ENCODE peak calls at places on chromosomes 5 and 9, in ten cellular contexts. Z is ovary, Y is osteoblast, F is lung, J is esophagus squamous epithelium, M is left ventricle myocardium inferior, A is transverse colon, O is BE2C, G is sigmoid colon, U is neural progenitor cell. T is an unnamed sample.
A peak's percentile ranks its signal among the peaks of the same experiment; 100 is the strongest.

GRCh38 chr5:98414938-98415337 is 358.5 kb upstream of the RGMB start:
- DNase-seq in Z (no peak), Y (peak; percentile 79), F (no peak), J (no peak), M (no peak), A (no peak), O (no peak), G (no peak), U (no peak), T (no peak)

GRCh38 chr5:83714780-83715179 is 5.9 kb downstream of the HAPLN1 start:
- DNase-seq in Z (no peak), Y (no peak), F (no peak), J (no peak), M (no peak), A (no peak), O (no peak), G (no peak), U (no peak), T (no peak)

GRCh38 chr5:159163027-159163699 is 46.2 kb downstream of the RNF145 start:
- DNase-seq in Z (no peak), Y (peak; percentile 61), F (no peak), J (no peak), M (no peak), A (no peak), O (no peak), G (no peak), U (no peak), T (no peak)

GRCh38 chr9:23771746-23772145 is 54.3 kb downstream of the ELAVL2 start:
- DNase-seq in Z (no peak), Y (no peak), F (no peak), J (no peak), M (no peak), A (no peak), O (no peak), G (no peak), U (no peak), T (no peak)

GRCh38 chr5:39440964-39441363 is 16.2 kb upstream of the DAB2 start:
- DNase-seq in Z (no peak), Y (no peak), F (no peak), J (no peak), M (no peak), A (no peak), O (no peak), G (no peak), U (no peak), T (no peak)

GRCh38 chr5:79109527-79110492 is 1.8 kb upstream of the BHMT start:
- DNase-seq in Z (no peak), Y (no peak), F (no peak), J (no peak), M (peak; percentile 23), A (no peak), O (no peak), G (no peak), U (peak; percentile 55), T (no peak)

GRCh38 chr5:66242050-66242449 is 98.0 kb downstream of the SREK1 start:
- DNase-seq in Z (no peak), Y (peak; percentile 23), F (no peak), J (no peak), M (no peak), A (no peak), O (no peak), G (no peak), U (no peak), T (no peak)

GRCh38 chr5:44774279-44774880 is 34.4 kb upstream of the MRPS30 start:
- DNase-seq in Z (no peak), Y (peak; percentile 64), F (no peak), J (no peak), M (no peak), A (no peak), O (no peak), G (no peak), U (peak; percentile 59), T (no peak)

GRCh38 chr9:91182429-91182828 is 179.3 kb downstream of the AUH start:
- DNase-seq in Z (no peak), Y (no peak), F (peak; percentile 40), J (no peak), M (no peak), A (no peak), O (no peak), G (no peak), U (no peak), T (no peak)

GRCh38 chr5:116598871-116599270 is 24.2 kb upstream of the SEMA6A start:
- DNase-seq in Z (no peak), Y (no peak), F (no peak), J (no peak), M (no peak), A (no peak), O (no peak), G (no peak), U (no peak), T (no peak)

GRCh38 chr5:54883374-54884194 is 101.8 kb downstream of the ESM1 start:
- DNase-seq in Z (peak; percentile 68), Y (peak; percentile 90), F (peak; percentile 41), J (no peak), M (peak; percentile 26), A (peak; percentile 29), O (no peak), G (peak; percentile 84), U (peak; percentile 74), T (peak; percentile 47)

GRCh38 chr5:54882101-54882500 is 103.3 kb downstream of the ESM1 start:
- DNase-seq in Z (no peak), Y (no peak), F (no peak), J (no peak), M (no peak), A (no peak), O (no peak), G (no peak), U (no peak), T (no peak)

GRCh38 chr5:54884195-54884536 is 101.2 kb downstream of the ESM1 start:
- DNase-seq in Z (peak; percentile 10), Y (no peak), F (no peak), J (no peak), M (no peak), A (no peak), O (no peak), G (no peak), U (no peak), T (peak; percentile 13)

GRCh38 chr5:54881286-54882005 is 103.9 kb downstream of the ESM1 start:
- DNase-seq in Z (no peak), Y (no peak), F (no peak), J (no peak), M (no peak), A (no peak), O (no peak), G (no peak), U (no peak), T (no peak)

GRCh38 chr5:54882841-54883240 is 102.6 kb downstream of the ESM1 start:
- DNase-seq in Z (peak; percentile 12), Y (no peak), F (no peak), J (no peak), M (no peak), A (no peak), O (no peak), G (no peak), U (no peak), T (no peak)
- H3K27me3 ChIP-seq in Z (no peaks in the 10 kb centered on the region), Y (peaks cover 8% of the 10 kb centered on the region), F (no peaks in the 10 kb centered on the region), J (peaks cover 4% of the 10 kb centered on the region), M (peaks cover 59% of the 10 kb centered on the region), A (peaks cover 52% of the 10 kb centered on the region), O (peaks cover 29% of the 10 kb centered on the region), G (no peaks in the 10 kb centered on the region), U (peaks cover 41% of the 10 kb centered on the region), T (no peaks in the 10 kb centered on the region)

DNA sequence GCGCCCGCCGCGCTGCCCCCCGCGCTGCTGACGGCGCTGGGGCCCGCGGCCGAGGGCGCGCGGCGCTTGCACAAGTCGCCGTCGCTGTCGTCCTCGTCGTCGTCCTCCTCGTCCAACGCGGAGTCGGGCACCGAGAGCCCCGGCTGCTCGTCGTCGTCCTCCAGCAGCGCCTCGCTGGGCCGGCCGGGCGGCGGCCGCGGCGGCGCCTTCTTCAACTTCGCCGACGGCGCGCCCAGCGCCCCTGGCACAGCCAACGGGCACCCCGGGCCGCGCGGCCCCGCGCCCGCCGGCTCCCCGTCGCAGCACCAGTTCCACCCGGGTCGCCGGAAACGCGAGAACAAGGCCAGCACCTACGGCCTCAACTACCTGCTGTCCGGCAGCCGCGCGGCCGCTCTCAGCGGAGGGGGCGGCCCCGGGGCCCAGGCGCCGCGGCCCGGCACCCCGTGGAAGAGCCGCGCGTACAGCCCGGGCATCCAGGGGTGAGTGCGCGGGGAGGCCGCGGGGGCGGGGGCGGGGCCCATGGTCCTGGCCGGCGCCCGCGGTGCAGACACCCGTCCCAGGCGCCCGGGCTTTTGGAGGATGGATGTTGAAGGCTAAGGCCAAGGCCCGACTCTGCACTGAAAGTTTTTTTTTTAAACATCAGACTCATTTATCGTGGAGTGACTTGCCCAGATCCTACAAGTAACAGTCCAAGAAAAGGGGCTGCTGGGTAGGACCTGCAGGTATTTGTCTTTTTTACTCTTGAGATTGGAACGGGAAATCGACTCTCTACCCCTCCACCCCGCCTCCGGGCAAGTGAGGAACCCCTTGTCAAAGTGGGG is 1.2 kb downstream of the TENT4A start:
- DNase-seq in Z (peak; percentile 26), Y (peak; percentile 90), F (peak; percentile 29), J (no peak), M (peak; percentile 45), A (no peak), O (peak; percentile 38), G (no peak), U (peak; percentile 70), T (peak; percentile 35)
- H3K4me1 ChIP-seq in Z (peaks cover 28% of the 10 kb centered on the region), Y (peaks cover 22% of the 10 kb centered on the region), F (peaks cover 22% of the 10 kb centered on the region), J (peaks cover 40% of the 10 kb centered on the region), M (peaks cover 65% of the 10 kb centered on the region), A (peaks cover 35% of the 10 kb centered on the region), O (peaks cover 5% of the 10 kb centered on the region), G (peaks cover 53% of the 10 kb centered on the region), U (peaks cover 24% of the 10 kb centered on the region), T (peaks cover 41% of the 10 kb centered on the region)

GRCh38 chr9:26066237-26066636 is 388.0 kb upstream of the TUSC1 start:
- DNase-seq in Z (no peak), Y (no peak), F (no peak), J (no peak), M (no peak), A (no peak), O (no peak), G (no peak), U (no peak), T (no peak)
- H3K9me3 ChIP-seq in Z (no peaks in the 10 kb centered on the region), Y (no peaks in the 10 kb centered on the region), F (no peaks in the 10 kb centered on the region), J (no peaks in the 10 kb centered on the region), M (peaks cover 5% of the 10 kb centered on the region), A (no peaks in the 10 kb centered on the region), O (no peaks in the 10 kb centered on the region), G (no peaks in the 10 kb centered on the region), U (no peaks in the 10 kb centered on the region), T (no peaks in the 10 kb centered on the region)

GRCh38 chr5:123204224-123204623 is 115.2 kb downstream of the PRDM6 start:
- DNase-seq in Z (no peak), Y (peak; percentile 9), F (no peak), J (no peak), M (no peak), A (no peak), O (no peak), G (no peak), U (no peak), T (no peak)
- H3K27me3 ChIP-seq in Z (no peaks in the 10 kb centered on the region), Y (no peaks in the 10 kb centered on the region), F (no peaks in the 10 kb centered on the region), J (no peaks in the 10 kb centered on the region), M (no peaks in the 10 kb centered on the region), A (no peaks in the 10 kb centered on the region), O (no peaks in the 10 kb centered on the region), G (no peaks in the 10 kb centered on the region), U (no peaks in the 10 kb centered on the region), T (no peaks in the 10 kb centered on the region)

DNA sequence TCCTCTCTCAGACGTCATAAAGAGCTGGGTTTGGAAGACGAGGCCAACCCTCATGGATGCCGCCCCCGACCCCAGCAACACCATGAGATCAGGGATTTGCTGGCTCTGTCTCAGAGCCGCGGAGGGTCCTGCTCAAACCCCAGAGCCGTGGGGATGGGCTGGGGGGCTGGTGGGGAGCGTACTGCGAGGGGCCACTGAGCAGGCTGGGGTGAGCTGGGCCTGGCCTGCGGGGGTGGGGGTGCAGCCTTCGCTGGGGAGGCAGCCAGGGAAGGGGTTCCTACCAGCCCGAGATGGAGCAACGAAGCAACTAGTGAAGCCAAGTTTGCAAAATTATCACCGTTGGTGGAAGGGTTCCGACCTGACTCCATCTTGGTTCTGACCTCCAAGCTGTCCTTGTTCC is 5.1 kb upstream of the SLC12A7 start:
- DNase-seq in Z (no peak), Y (no peak), F (no peak), J (no peak), M (no peak), A (no peak), O (no peak), G (no peak), U (no peak), T (no peak)
- H3K4me1 ChIP-seq in Z (peaks cover 12% of the 10 kb centered on the region), Y (no peaks in the 10 kb centered on the region), F (no peaks in the 10 kb centered on the region), J (peaks cover 15% of the 10 kb centered on the region), M (peaks cover 45% of the 10 kb centered on the region), A (peaks cover 12% of the 10 kb centered on the region), O (peaks cover 28% of the 10 kb centered on the region), G (peaks cover 19% of the 10 kb centered on the region), U (peaks cover 17% of the 10 kb centered on the region), T (peaks cover 46% of the 10 kb centered on the region)

T was measured in heart right ventricle.